ENCODE peak calls at places on chromosomes 7 and 10, in nine cellular contexts. One of them, this sample, is unnamed.

GRCh38 chr7:158957921-158958471 is 101.6 kb downstream of the DYNC2I1 start:
- DNase-seq in Peyer's patch: no peak
- DNase-seq in left ventricle myocardium inferior: no peak
- DNase-seq in CD8-positive, alpha-beta T cell: no peak
- DNase-seq in Caco-2: peak
- DNase-seq in cardiac muscle cell: no peak
- DNase-seq in neural progenitor cell: no peak
- DNase-seq in mucosa of descending colon: peak
- DNase-seq in psoas muscle: no peak
- DNase-seq in this sample: peak

GRCh38 chr10:102113956-102114857 is 6.0 kb downstream of the LDB1 start:
- DNase-seq in Peyer's patch: no peak
- DNase-seq in left ventricle myocardium inferior: peak
- DNase-seq in CD8-positive, alpha-beta T cell: no peak
- DNase-seq in Caco-2: peak
- DNase-seq in cardiac muscle cell: peak
- DNase-seq in neural progenitor cell: peak
- DNase-seq in mucosa of descending colon: peak
- DNase-seq in psoas muscle: peak
- DNase-seq in this sample: no peak

GRCh38 chr7:80273327-80273726 is 138.7 kb downstream of the GNAI1 start:
- DNase-seq in Peyer's patch: no peak
- DNase-seq in left ventricle myocardium inferior: no peak
- DNase-seq in CD8-positive, alpha-beta T cell: no peak
- DNase-seq in Caco-2: no peak
- DNase-seq in cardiac muscle cell: no peak
- DNase-seq in neural progenitor cell: no peak
- DNase-seq in mucosa of descending colon: no peak
- DNase-seq in psoas muscle: no peak
- DNase-seq in this sample: no peak

GRCh38 chr7:23967949-23968599 is 258.1 kb downstream of the STK31 start:
- DNase-seq in Peyer's patch: no peak
- DNase-seq in left ventricle myocardium inferior: no peak
- DNase-seq in CD8-positive, alpha-beta T cell: no peak
- DNase-seq in Caco-2: no peak
- DNase-seq in cardiac muscle cell: no peak
- DNase-seq in neural progenitor cell: peak
- DNase-seq in mucosa of descending colon: no peak
- DNase-seq in psoas muscle: no peak
- DNase-seq in this sample: peak

GRCh38 chr7:50197547-50197946 is 104.5 kb upstream of the ZPBP start:
- DNase-seq in Peyer's patch: no peak
- DNase-seq in left ventricle myocardium inferior: no peak
- DNase-seq in CD8-positive, alpha-beta T cell: peak
- DNase-seq in Caco-2: peak
- DNase-seq in cardiac muscle cell: no peak
- DNase-seq in neural progenitor cell: no peak
- DNase-seq in mucosa of descending colon: no peak
- DNase-seq in psoas muscle: no peak
- DNase-seq in this sample: peak

GRCh38 chr7:111138196-111138569 is 47.3 kb downstream of the LRRN3 start:
- DNase-seq in Peyer's patch: peak
- DNase-seq in left ventricle myocardium inferior: peak
- DNase-seq in CD8-positive, alpha-beta T cell: peak
- DNase-seq in Caco-2: no peak
- DNase-seq in cardiac muscle cell: no peak
- DNase-seq in neural progenitor cell: peak
- DNase-seq in mucosa of descending colon: peak
- DNase-seq in psoas muscle: peak
- DNase-seq in this sample: peak

GRCh38 chr10:4804505-4804904 is 21.5 kb upstream of the AKR1E2 start:
- DNase-seq in Peyer's patch: no peak
- DNase-seq in left ventricle myocardium inferior: no peak
- DNase-seq in CD8-positive, alpha-beta T cell: no peak
- DNase-seq in Caco-2: no peak
- DNase-seq in cardiac muscle cell: no peak
- DNase-seq in neural progenitor cell: no peak
- DNase-seq in mucosa of descending colon: no peak
- DNase-seq in psoas muscle: no peak
- DNase-seq in this sample: no peak

GRCh38 chr10:42988069-42988468 is 88.8 kb upstream of the RET start:
- DNase-seq in Peyer's patch: no peak
- DNase-seq in left ventricle myocardium inferior: no peak
- DNase-seq in CD8-positive, alpha-beta T cell: no peak
- DNase-seq in Caco-2: no peak
- DNase-seq in cardiac muscle cell: no peak
- DNase-seq in neural progenitor cell: no peak
- DNase-seq in mucosa of descending colon: no peak
- DNase-seq in psoas muscle: no peak
- DNase-seq in this sample: no peak

GRCh38 chr10:48399056-48399541 is 92.6 kb downstream of the MAPK8 start:
- DNase-seq in Peyer's patch: no peak
- DNase-seq in left ventricle myocardium inferior: no peak
- DNase-seq in CD8-positive, alpha-beta T cell: no peak
- DNase-seq in Caco-2: no peak
- DNase-seq in cardiac muscle cell: no peak
- DNase-seq in neural progenitor cell: peak
- DNase-seq in mucosa of descending colon: no peak
- DNase-seq in psoas muscle: no peak
- DNase-seq in this sample: no peak

GRCh38 chr7:133510326-133511055 is 257.6 kb downstream of the EXOC4 start:
- DNase-seq in Peyer's patch: no peak
- DNase-seq in left ventricle myocardium inferior: no peak
- DNase-seq in CD8-positive, alpha-beta T cell: no peak
- DNase-seq in Caco-2: peak
- DNase-seq in cardiac muscle cell: no peak
- DNase-seq in neural progenitor cell: no peak
- DNase-seq in mucosa of descending colon: no peak
- DNase-seq in psoas muscle: no peak
- DNase-seq in this sample: no peak

GRCh38 chr10:37667736-37668135 is 189.7 kb downstream of the ZNF248 start:
- DNase-seq in Peyer's patch: no peak
- DNase-seq in left ventricle myocardium inferior: no peak
- DNase-seq in CD8-positive, alpha-beta T cell: no peak
- DNase-seq in Caco-2: no peak
- DNase-seq in cardiac muscle cell: no peak
- DNase-seq in neural progenitor cell: no peak
- DNase-seq in mucosa of descending colon: no peak
- DNase-seq in psoas muscle: no peak
- DNase-seq in this sample: no peak

GRCh38 chr10:7671121-7671520 is 4.4 kb upstream of the ITIH5 start:
- DNase-seq in Peyer's patch: no peak
- DNase-seq in left ventricle myocardium inferior: no peak
- DNase-seq in CD8-positive, alpha-beta T cell: no peak
- DNase-seq in Caco-2: no peak
- DNase-seq in cardiac muscle cell: no peak
- DNase-seq in neural progenitor cell: no peak
- DNase-seq in mucosa of descending colon: no peak
- DNase-seq in psoas muscle: no peak
- DNase-seq in this sample: no peak

GRCh38 chr7:21550076-21550475 is 7.2 kb downstream of the DNAH11 start:
- DNase-seq in Peyer's patch: no peak
- DNase-seq in left ventricle myocardium inferior: no peak
- DNase-seq in CD8-positive, alpha-beta T cell: no peak
- DNase-seq in Caco-2: no peak
- DNase-seq in cardiac muscle cell: no peak
- DNase-seq in neural progenitor cell: no peak
- DNase-seq in mucosa of descending colon: no peak
- DNase-seq in psoas muscle: no peak
- DNase-seq in this sample: no peak

GRCh38 chr10:102813734-102814455 is 23.3 kb downstream of the CYP17A1 start:
- DNase-seq in Peyer's patch: no peak
- DNase-seq in left ventricle myocardium inferior: peak
- DNase-seq in CD8-positive, alpha-beta T cell: no peak
- DNase-seq in Caco-2: peak
- DNase-seq in cardiac muscle cell: no peak
- DNase-seq in neural progenitor cell: no peak
- DNase-seq in mucosa of descending colon: peak
- DNase-seq in psoas muscle: peak
- DNase-seq in this sample: no peak

DNA sequence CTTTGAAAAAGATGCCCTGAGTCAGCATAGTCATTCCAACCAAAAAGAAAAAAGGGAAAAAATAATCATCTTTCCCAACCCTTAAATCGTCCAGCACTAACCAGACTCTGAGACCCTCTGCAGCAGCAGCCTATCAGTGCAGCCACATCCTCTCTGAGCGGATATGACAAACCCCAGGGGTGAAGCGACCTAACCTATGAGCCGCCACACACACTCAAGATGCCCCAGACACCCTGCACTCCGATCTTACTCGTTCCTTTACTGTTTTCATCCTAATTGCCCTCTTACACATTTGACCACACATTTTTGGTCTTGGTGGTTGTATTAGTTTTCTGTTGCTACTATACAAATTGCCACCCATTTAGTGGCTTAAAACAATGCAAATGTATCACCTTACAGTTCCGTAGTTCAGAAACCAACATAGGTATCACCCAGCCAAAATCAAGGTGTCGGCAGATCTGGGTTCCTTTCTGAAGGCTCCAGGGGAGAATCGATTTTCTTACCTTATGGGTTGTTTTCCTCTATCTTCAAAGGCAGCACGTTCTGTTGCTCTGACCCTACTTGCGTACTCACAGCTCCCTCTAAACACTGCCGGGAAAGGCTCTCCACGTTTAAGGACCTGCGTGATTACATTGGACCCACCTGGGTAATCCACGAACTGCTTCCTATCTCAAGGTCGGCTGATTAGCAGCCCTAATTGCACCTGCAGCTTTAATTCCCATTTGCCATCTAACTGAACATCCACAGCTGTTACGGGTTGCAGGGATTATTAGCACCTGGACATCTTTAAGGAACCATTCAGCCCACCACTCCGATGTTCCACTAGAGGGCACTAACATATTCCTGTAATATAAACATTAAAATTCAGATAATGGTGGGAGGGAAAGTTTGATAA is 37.3 kb upstream of the PRSS1 start:
- DNase-seq in Peyer's patch: peak
- DNase-seq in left ventricle myocardium inferior: no peak
- DNase-seq in CD8-positive, alpha-beta T cell: no peak
- DNase-seq in Caco-2: peak
- DNase-seq in cardiac muscle cell: peak
- DNase-seq in neural progenitor cell: peak
- DNase-seq in mucosa of descending colon: no peak
- DNase-seq in psoas muscle: no peak
- DNase-seq in this sample: peak
- TF ChIP-seq CTCF in Peyer's patch: peak
- TF ChIP-seq CTCF in left ventricle myocardium inferior: peak
- TF ChIP-seq CTCF in CD8-positive, alpha-beta T cell: peak
- TF ChIP-seq CTCF in Caco-2: peak
- TF ChIP-seq CTCF in cardiac muscle cell: peak
- TF ChIP-seq CTCF in neural progenitor cell: peak
- TF ChIP-seq CTCF in mucosa of descending colon: no peak
- TF ChIP-seq CTCF in psoas muscle: peak
- TF ChIP-seq CTCF in this sample: peak

GRCh38 chr10:80187465-80188409 is 17.6 kb downstream of the ANXA11 start:
- DNase-seq in Peyer's patch: peak
- DNase-seq in left ventricle myocardium inferior: no peak
- DNase-seq in CD8-positive, alpha-beta T cell: peak
- DNase-seq in Caco-2: no peak
- DNase-seq in cardiac muscle cell: no peak
- DNase-seq in neural progenitor cell: no peak
- DNase-seq in mucosa of descending colon: peak
- DNase-seq in psoas muscle: no peak
- DNase-seq in this sample: peak
- H3K4me3 ChIP-seq in Peyer's patch: peak
- H3K4me3 ChIP-seq in left ventricle myocardium inferior: peak
- H3K4me3 ChIP-seq in CD8-positive, alpha-beta T cell: peak
- H3K4me3 ChIP-seq in Caco-2: no peak
- H3K4me3 ChIP-seq in cardiac muscle cell: no peak
- H3K4me3 ChIP-seq in neural progenitor cell: no peak
- H3K4me3 ChIP-seq in mucosa of descending colon: no peak
- H3K4me3 ChIP-seq in psoas muscle: no peak
- H3K4me3 ChIP-seq in this sample: no peak

GRCh38 chr10:117005454-117006055 is 568 bp upstream of the SHTN1 start:
- DNase-seq in Peyer's patch: no peak
- DNase-seq in left ventricle myocardium inferior: no peak
- DNase-seq in CD8-positive, alpha-beta T cell: no peak
- DNase-seq in Caco-2: no peak
- DNase-seq in cardiac muscle cell: peak
- DNase-seq in neural progenitor cell: peak
- DNase-seq in mucosa of descending colon: no peak
- DNase-seq in psoas muscle: no peak
- DNase-seq in this sample: no peak
- TF ChIP-seq CTCF in Peyer's patch: no peak
- TF ChIP-seq CTCF in left ventricle myocardium inferior: no peak
- TF ChIP-seq CTCF in CD8-positive, alpha-beta T cell: no peak
- TF ChIP-seq CTCF in Caco-2: no peak
- TF ChIP-seq CTCF in cardiac muscle cell: no peak
- TF ChIP-seq CTCF in neural progenitor cell: peak
- TF ChIP-seq CTCF in mucosa of descending colon: no peak
- TF ChIP-seq CTCF in psoas muscle: no peak
- TF ChIP-seq CTCF in this sample: no peak

DNA sequence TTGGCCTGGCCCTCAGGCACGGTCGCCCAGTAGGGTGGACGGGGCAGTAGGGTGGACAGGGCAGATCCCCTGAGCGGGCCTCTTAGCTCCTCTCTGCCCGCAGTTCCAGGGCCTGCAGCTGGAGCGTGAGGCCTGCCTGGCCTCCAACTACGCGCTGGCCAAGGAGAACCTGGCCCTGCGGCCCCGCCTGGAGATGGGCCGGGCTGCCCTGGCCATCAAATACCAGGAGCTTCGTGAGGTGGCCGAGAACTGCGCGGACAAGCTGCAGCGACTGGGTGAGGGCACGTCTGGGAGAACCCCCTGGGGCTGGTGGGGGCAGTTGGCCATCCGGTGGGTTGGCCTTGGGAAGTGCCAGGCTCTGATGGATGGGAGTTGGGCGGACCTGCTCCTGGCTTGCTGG is 1.7 kb downstream of the VPS37D start:
- DNase-seq in Peyer's patch: no peak
- DNase-seq in left ventricle myocardium inferior: no peak
- DNase-seq in CD8-positive, alpha-beta T cell: no peak
- DNase-seq in Caco-2: no peak
- DNase-seq in cardiac muscle cell: no peak
- DNase-seq in neural progenitor cell: peak
- DNase-seq in mucosa of descending colon: no peak
- DNase-seq in psoas muscle: peak
- DNase-seq in this sample: no peak
- H3K4me3 ChIP-seq in Peyer's patch: no peak
- H3K4me3 ChIP-seq in left ventricle myocardium inferior: no peak
- H3K4me3 ChIP-seq in CD8-positive, alpha-beta T cell: no peak
- H3K4me3 ChIP-seq in Caco-2: no peak
- H3K4me3 ChIP-seq in cardiac muscle cell: no peak
- H3K4me3 ChIP-seq in neural progenitor cell: peak
- H3K4me3 ChIP-seq in mucosa of descending colon: no peak
- H3K4me3 ChIP-seq in psoas muscle: no peak
- H3K4me3 ChIP-seq in this sample: no peak

This sample was measured in GM12865.